ENCODE peak calls at places on chromosomes 7 and 10, in five cellular contexts. J is GM23248, G is HepG2, D is neural progenitor cell, K is mammary epithelial cell. T is an unnamed sample. For H4K20me1, the result is how much of the 10 kb centered on the place peaks cover.

GRCh38 chr10:61634711-61635110 is 28.0 kb upstream of the CABCOCO1 start:
- DNase-seq in G (no peak), D (no peak), J (peak), K (no peak), T (no peak)

GRCh38 chr10:34771106-34771505 is 44.0 kb downstream of the PARD3 start:
- DNase-seq in K (peak), J (no peak), D (no peak), G (no peak), T (no peak)

GRCh38 chr7:133315332-133316040 is 62.6 kb downstream of the EXOC4 start:
- DNase-seq in J (peak), K (no peak), D (no peak), G (no peak), T (no peak)

GRCh38 chr7:42247301-42247700 is 10.3 kb upstream of the GLI3 start:
- DNase-seq in G (peak), K (peak), D (no peak), J (peak), T (no peak)

GRCh38 chr7:129855234-129855673 is 97.5 kb downstream of the UBE2H start:
- DNase-seq in G (no peak), J (peak), D (no peak), K (no peak), T (no peak)

GRCh38 chr10:74799840-74800239 is 26.6 kb upstream of the KAT6B start:
- DNase-seq in J (peak), K (peak), G (peak), D (no peak), T (no peak)

GRCh38 chr10:58856508-58857240 is 319.8 kb upstream of the PHYHIPL start:
- DNase-seq in G (peak), J (peak), D (peak), K (peak), T (peak)

GRCh38 chr7:51021906-51022570 is 239.3 kb upstream of the GRB10 start:
- DNase-seq in K (peak), D (no peak), J (no peak), G (no peak), T (no peak)

DNA sequence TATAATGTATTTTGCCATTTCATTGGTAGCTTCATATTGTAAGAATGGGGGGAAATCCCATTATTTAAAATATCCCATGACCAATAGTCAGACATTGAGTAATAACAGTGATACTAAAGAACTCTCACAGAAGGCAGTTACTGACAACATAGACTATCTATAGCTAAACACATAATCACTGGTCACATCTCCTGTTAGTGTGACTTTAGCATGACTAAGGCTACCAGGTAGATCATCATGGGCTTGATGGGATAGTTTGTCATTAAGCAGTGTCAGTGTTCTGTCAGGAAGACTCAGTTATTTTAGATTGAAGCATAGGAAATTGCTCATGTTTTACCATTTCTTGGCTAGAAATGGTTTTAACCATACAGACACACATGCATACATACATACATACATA is 16.3 kb downstream of the OPN1SW start:
- DNase-seq in J (no peak), K (no peak), D (no peak), G (no peak), T (no peak)
- H4K20me1 ChIP-seq in J (under half), K (under half), D (under half), G (under half), T (under half)

GRCh38 chr10:112899396-112900065 is 50.5 kb upstream of the TCF7L2 start:
- DNase-seq in D (peak), G (peak), K (no peak), J (no peak), T (no peak)
- H3K4me3 ChIP-seq in D (peak), G (peak), K (no peak), J (no peak), T (no peak)

GRCh38 chr7:144090667-144091066 is 4.6 kb downstream of the OR2A12 start:
- DNase-seq in G (no peak), K (no peak), J (no peak), D (no peak), T (no peak)
- H4K20me1 ChIP-seq in G (under half), K (under half), J (under half), D (under half), T (under half)

GRCh38 chr10:123391275-123392028 is 237.2 kb downstream of the BUB3 start:
- DNase-seq in G (no peak), K (no peak), J (no peak), D (no peak), T (no peak)
- H3K4me3 ChIP-seq in G (no peak), K (no peak), J (no peak), D (no peak), T (no peak)

DNA sequence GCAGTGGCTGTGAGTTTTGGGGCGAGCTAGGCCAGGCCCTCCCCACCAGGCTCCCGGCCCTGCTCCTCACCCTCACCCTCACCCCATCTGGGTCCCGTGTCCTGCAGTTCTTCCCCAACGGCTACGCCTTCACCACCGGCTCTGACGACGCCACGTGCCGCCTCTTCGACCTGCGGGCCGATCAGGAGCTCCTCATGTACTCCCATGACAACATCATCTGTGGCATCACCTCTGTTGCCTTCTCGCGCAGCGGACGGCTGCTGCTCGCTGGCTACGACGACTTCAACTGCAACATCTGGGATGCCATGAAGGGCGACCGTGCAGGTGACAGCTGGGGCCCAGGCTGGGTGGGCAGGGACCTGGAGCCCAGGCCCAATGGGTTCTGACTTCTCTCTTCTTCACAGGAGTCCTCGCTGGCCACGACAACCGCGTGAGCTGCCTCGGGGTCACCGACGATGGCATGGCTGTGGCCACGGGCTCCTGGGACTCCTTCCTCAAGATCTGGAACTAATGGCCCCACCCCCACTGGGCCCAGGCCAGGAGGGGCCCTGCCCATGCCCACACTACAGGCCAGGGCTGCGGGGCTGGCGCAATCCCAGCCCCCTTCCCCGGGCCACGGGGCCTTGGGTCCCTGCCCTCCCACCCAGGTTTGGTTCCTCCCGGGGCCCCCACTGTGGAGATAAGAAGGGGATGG is 4.9 kb downstream of the GNB2 start:
- DNase-seq in K (no peak), G (no peak), D (no peak), J (no peak), T (no peak)
- H4K20me1 ChIP-seq in K (under half), G (under half), D (half or more), J (under half), T (under half)

GRCh38 chr7:138880881-138881577 is 83.0 kb upstream of the ATP6V0A4 start:
- DNase-seq in K (no peak), G (no peak), J (peak), D (no peak), T (no peak)
- H3K4me3 ChIP-seq in K (no peak), G (no peak), J (no peak), D (no peak), T (no peak)

DNA sequence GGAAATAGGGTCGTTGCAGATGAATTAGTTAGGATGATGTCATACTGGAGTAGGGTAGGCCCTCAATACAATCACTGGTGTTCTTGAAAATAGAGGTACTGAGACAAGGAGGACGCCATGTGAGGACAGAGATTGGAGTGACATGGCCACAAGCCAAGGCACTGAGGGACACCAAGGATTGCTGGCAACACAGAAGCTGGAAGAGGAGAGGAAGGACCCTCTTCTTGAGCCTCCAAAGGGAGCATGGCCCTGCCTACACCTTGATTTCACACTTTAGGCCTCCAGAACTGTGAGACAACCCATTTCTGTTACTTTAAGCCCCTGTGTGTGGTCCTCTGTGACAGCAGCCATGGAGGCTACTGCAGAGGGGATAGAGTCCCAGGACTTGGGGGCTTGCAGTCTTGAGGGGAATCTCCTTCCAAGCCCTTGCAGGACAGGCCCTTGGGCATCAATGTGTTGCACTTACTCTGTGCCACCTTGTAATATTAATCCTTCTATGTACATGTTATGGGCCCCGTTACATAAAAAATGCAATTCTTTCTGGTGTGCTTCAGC is 3.7 kb upstream of the AOC1 start:
- DNase-seq in K (no peak), G (no peak), J (no peak), D (no peak), T (no peak)
- H4K20me1 ChIP-seq in K (under half), G (under half), J (under half), D (under half), T (under half)

T was measured in PC-9.